ENCODE peak calls at places on chromosomes 16 and 17, in eight cellular contexts. One of them, this sample, is unnamed.

GRCh38 chr16:83215417-83216001 is 588.7 kb downstream of the CDH13 start:
- DNase-seq in A549: peak; percentile 23
- DNase-seq in H1: peak; percentile 47
- DNase-seq in stomach: peak; percentile 39
- DNase-seq in SK-N-SH: peak; percentile 49
- DNase-seq in upper lobe of left lung: no peak
- DNase-seq in ovary: no peak
- DNase-seq in sigmoid colon: no peak
- DNase-seq in this sample: peak; percentile 37

GRCh38 chr16:68234188-68235104 is 1.5 kb downstream of the ESRP2 start:
- DNase-seq in A549: no peak
- DNase-seq in H1: no peak
- DNase-seq in stomach: peak; percentile 99
- DNase-seq in SK-N-SH: no peak
- DNase-seq in upper lobe of left lung: peak; percentile 96
- DNase-seq in ovary: no peak
- DNase-seq in sigmoid colon: peak; percentile 67
- DNase-seq in this sample: peak; percentile 97

GRCh38 chr16:53504161-53504663 is 1.2 kb upstream of the AKTIP start:
- DNase-seq in A549: no peak
- DNase-seq in H1: no peak
- DNase-seq in stomach: peak; percentile 36
- DNase-seq in SK-N-SH: peak; percentile 49
- DNase-seq in upper lobe of left lung: peak; percentile 50
- DNase-seq in ovary: peak; percentile 45
- DNase-seq in sigmoid colon: peak; percentile 81
- DNase-seq in this sample: peak; percentile 43

GRCh38 chr16:81946206-81946605 is 65.1 kb downstream of the SDR42E1 start:
- DNase-seq in A549: no peak
- DNase-seq in H1: no peak
- DNase-seq in stomach: no peak
- DNase-seq in SK-N-SH: no peak
- DNase-seq in upper lobe of left lung: no peak
- DNase-seq in ovary: no peak
- DNase-seq in sigmoid colon: no peak
- DNase-seq in this sample: no peak

GRCh38 chr17:65389956-65390355 is 171.5 kb downstream of the AXIN2 start:
- DNase-seq in A549: no peak
- DNase-seq in H1: no peak
- DNase-seq in stomach: no peak
- DNase-seq in SK-N-SH: no peak
- DNase-seq in upper lobe of left lung: no peak
- DNase-seq in ovary: no peak
- DNase-seq in sigmoid colon: no peak
- DNase-seq in this sample: no peak

GRCh38 chr17:73956595-73957465 is 246.6 kb upstream of the RPL38 start:
- DNase-seq in A549: peak; percentile 88
- DNase-seq in H1: peak; percentile 59
- DNase-seq in stomach: peak; percentile 59
- DNase-seq in SK-N-SH: peak; percentile 89
- DNase-seq in upper lobe of left lung: peak; percentile 36
- DNase-seq in ovary: no peak
- DNase-seq in sigmoid colon: no peak
- DNase-seq in this sample: peak; percentile 69

GRCh38 chr17:1351275-1351674 is 48.7 kb downstream of the YWHAE start:
- DNase-seq in A549: no peak
- DNase-seq in H1: no peak
- DNase-seq in stomach: no peak
- DNase-seq in SK-N-SH: no peak
- DNase-seq in upper lobe of left lung: no peak
- DNase-seq in ovary: no peak
- DNase-seq in sigmoid colon: no peak
- DNase-seq in this sample: no peak

GRCh38 chr17:40791116-40791515 is 8.6 kb downstream of the KRT28 start:
- DNase-seq in A549: no peak
- DNase-seq in H1: no peak
- DNase-seq in stomach: no peak
- DNase-seq in SK-N-SH: no peak
- DNase-seq in upper lobe of left lung: no peak
- DNase-seq in ovary: no peak
- DNase-seq in sigmoid colon: no peak
- DNase-seq in this sample: no peak

GRCh38 chr17:9360610-9361571 is 214.7 kb downstream of the STX8 start:
- DNase-seq in A549: peak; percentile 70
- DNase-seq in H1: no peak
- DNase-seq in stomach: no peak
- DNase-seq in SK-N-SH: no peak
- DNase-seq in upper lobe of left lung: peak; percentile 29
- DNase-seq in ovary: peak; percentile 53
- DNase-seq in sigmoid colon: peak; percentile 68
- DNase-seq in this sample: peak; percentile 18

GRCh38 chr16:85557976-85558589 is 55.0 kb upstream of the GSE1 start:
- DNase-seq in A549: no peak
- DNase-seq in H1: no peak
- DNase-seq in stomach: peak; percentile 61
- DNase-seq in SK-N-SH: no peak
- DNase-seq in upper lobe of left lung: peak; percentile 72
- DNase-seq in ovary: no peak
- DNase-seq in sigmoid colon: no peak
- DNase-seq in this sample: peak; percentile 81

GRCh38 chr17:82316651-82317393 is 586 bp downstream of the CD7 start:
- DNase-seq in A549: no peak
- DNase-seq in H1: no peak
- DNase-seq in stomach: no peak
- DNase-seq in SK-N-SH: no peak
- DNase-seq in upper lobe of left lung: no peak
- DNase-seq in ovary: no peak
- DNase-seq in sigmoid colon: no peak
- DNase-seq in this sample: no peak

GRCh38 chr16:3486506-3487215 is 8.6 kb downstream of the C16orf90 start:
- DNase-seq in A549: no peak
- DNase-seq in H1: no peak
- DNase-seq in stomach: no peak
- DNase-seq in SK-N-SH: no peak
- DNase-seq in upper lobe of left lung: no peak
- DNase-seq in ovary: no peak
- DNase-seq in sigmoid colon: no peak
- DNase-seq in this sample: no peak

GRCh38 chr17:78706271-78706915 is 75.7 kb downstream of the CYTH1 start:
- DNase-seq in A549: peak; percentile 73
- DNase-seq in H1: no peak
- DNase-seq in stomach: peak; percentile 26
- DNase-seq in SK-N-SH: no peak
- DNase-seq in upper lobe of left lung: no peak
- DNase-seq in ovary: no peak
- DNase-seq in sigmoid colon: no peak
- DNase-seq in this sample: peak; percentile 20

GRCh38 chr16:23557779-23558330 is 328 bp downstream of the UBFD1 start:
- DNase-seq in A549: no peak
- DNase-seq in H1: no peak
- DNase-seq in stomach: no peak
- DNase-seq in SK-N-SH: no peak
- DNase-seq in upper lobe of left lung: peak; percentile 21
- DNase-seq in ovary: no peak
- DNase-seq in sigmoid colon: peak; percentile 67
- DNase-seq in this sample: peak; percentile 29

GRCh38 chr17:75758131-75758905 is 6.7 kb downstream of the GALK1 start:
- DNase-seq in A549: no peak
- DNase-seq in H1: no peak
- DNase-seq in stomach: no peak
- DNase-seq in SK-N-SH: peak; percentile 30
- DNase-seq in upper lobe of left lung: no peak
- DNase-seq in ovary: no peak
- DNase-seq in sigmoid colon: no peak
- DNase-seq in this sample: no peak

GRCh38 chr17:64448665-64449512 is at the start of gene MILR1:
- DNase-seq in A549: peak; percentile 56
- DNase-seq in H1: no peak
- DNase-seq in stomach: no peak
- DNase-seq in SK-N-SH: no peak
- DNase-seq in upper lobe of left lung: peak; percentile 71
- DNase-seq in ovary: peak; percentile 13
- DNase-seq in sigmoid colon: peak; percentile 71
- DNase-seq in this sample: peak; percentile 24

GRCh38 chr16:73131153-73131862 is 83.4 kb upstream of the ZFHX3 start:
- DNase-seq in A549: no peak
- DNase-seq in H1: no peak
- DNase-seq in stomach: no peak
- DNase-seq in SK-N-SH: no peak
- DNase-seq in upper lobe of left lung: no peak
- DNase-seq in ovary: no peak
- DNase-seq in sigmoid colon: no peak
- DNase-seq in this sample: no peak

DNA sequence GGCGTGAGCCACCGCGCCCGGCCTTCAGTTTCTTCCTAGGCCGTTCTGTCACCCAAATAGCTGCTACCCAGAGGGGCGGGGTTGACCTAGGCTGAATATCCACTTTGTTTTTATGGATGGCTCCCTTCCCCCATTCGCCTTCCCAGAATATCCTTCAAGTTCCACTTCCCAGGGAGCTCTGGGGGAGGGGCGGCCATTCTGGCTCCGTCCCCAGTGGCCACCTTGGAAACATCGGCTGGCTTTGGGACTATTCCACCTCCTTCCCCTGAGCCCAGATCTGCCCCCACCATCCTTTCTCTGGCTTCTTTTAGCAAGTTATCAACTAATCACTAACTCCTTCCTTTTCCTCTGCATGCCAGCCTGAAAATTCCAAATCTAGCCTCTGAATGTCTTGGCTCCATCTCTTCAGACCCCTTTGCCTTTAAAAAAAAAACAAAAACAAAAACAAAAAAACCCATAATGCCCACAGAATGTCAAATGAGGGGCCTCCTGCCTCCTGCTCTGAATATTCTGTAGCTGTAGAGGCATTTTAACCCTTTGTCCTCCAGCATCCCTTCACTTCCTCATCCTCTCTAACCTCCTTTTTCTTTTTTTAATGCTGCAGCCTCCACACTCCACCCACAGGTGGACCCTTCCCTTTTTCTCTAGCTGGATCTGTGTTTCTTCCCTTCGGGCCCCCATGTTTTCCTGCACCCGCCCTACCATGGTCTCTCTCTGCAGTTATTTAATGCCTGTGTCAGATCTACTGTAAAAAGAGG is 6.4 kb downstream of the ATP1B2 start:
- DNase-seq in A549: no peak
- DNase-seq in H1: peak; percentile 88
- DNase-seq in stomach: no peak
- DNase-seq in SK-N-SH: peak; percentile 20
- DNase-seq in upper lobe of left lung: peak; percentile 41
- DNase-seq in ovary: peak; percentile 73
- DNase-seq in sigmoid colon: peak; percentile 77
- DNase-seq in this sample: peak; percentile 12
- TF ChIP-seq EP300 in A549: no peak
- TF ChIP-seq EP300 in H1: no peak
- TF ChIP-seq EP300 in stomach: no peak
- TF ChIP-seq EP300 in SK-N-SH: no peak
- TF ChIP-seq EP300 in upper lobe of left lung: no peak
- TF ChIP-seq EP300 in ovary: no peak
- TF ChIP-seq EP300 in sigmoid colon: no peak
- TF ChIP-seq EP300 in this sample: no peak

DNA sequence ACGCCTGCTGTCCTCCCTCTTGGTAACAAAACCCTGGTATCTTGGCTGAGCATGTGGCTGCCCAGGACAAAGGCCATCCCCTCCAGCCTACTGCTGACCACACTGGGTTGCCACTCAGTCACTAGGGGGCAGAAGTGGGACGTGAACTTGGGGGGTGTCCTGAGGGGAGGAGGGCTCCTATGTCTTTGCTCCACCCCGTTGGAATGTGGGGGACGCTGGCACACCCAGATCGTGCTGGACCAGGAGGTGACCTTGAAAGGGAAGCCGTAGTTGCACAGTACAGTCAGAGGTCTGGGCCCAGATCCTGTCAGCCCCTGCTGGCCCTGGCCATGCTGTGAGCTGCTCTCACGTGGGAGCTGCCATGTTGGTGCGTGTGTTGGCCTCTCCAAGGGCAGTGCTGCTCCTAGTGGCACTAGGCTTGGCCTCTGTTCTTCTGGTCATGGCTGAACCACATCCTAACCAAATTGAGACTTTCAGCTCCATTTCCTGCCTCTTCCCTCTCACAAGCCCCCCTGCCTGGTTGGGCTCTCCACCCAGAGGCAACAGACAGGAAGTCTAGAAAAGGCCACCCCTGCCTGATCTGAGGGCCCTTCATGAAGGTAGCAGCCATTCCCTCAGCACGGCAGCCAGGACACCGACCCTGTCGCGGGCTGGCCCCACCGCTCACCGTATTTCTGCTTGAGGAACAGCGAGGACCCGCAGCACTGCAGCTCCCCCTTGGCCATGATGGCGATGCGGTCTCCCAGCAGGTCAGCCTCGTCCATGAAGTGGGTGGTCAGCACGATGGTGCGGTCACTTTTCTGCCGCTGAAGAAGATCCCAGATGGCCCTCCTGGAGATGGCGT is 29.0 kb upstream of the RNPS1 start:
- DNase-seq in A549: peak; percentile 22
- DNase-seq in H1: peak; percentile 38
- DNase-seq in stomach: peak; percentile 47
- DNase-seq in SK-N-SH: peak; percentile 82
- DNase-seq in upper lobe of left lung: no peak
- DNase-seq in ovary: peak; percentile 49
- DNase-seq in sigmoid colon: no peak
- DNase-seq in this sample: no peak
- TF ChIP-seq EP300 in A549: no peak
- TF ChIP-seq EP300 in H1: no peak
- TF ChIP-seq EP300 in stomach: no peak
- TF ChIP-seq EP300 in SK-N-SH: no peak
- TF ChIP-seq EP300 in upper lobe of left lung: no peak
- TF ChIP-seq EP300 in ovary: no peak
- TF ChIP-seq EP300 in sigmoid colon: no peak
- TF ChIP-seq EP300 in this sample: no peak

DNA sequence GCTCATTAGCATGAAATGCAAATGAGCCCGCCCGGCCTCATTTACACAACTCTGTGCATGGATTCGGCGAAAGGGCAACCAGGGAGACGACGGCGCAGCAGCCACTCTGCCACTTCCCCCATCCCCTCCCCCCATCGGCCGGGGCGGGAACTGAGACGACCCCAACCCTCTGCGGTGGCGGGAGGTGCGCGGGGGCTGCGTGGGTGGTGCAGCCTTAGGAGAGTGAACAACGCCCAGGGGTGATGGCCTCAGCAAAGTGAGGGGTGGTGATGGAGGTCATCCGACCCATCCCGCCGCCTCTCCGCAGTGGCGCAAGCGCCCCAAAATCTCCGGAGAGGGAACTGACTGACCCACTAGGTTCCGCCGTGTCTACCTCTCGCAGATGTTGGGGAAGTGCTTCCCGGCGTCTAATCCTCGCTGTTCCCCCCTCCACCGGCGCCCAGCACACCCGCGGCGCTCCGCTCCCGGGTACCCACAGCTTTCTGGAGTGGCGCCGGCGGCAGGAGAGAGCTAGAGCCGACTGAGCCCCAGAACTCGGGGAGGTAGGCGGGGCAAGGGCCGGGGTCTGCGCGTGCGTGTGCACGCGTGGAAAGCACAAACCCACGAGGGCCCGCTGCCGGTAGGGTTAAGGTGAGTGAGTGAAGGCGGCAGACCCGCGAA is 1.4 kb upstream of the CACNA1G start:
- DNase-seq in A549: no peak
- DNase-seq in H1: no peak
- DNase-seq in stomach: no peak
- DNase-seq in SK-N-SH: no peak
- DNase-seq in upper lobe of left lung: peak; percentile 52
- DNase-seq in ovary: no peak
- DNase-seq in sigmoid colon: no peak
- DNase-seq in this sample: no peak
- TF ChIP-seq EP300 in A549: no peak
- TF ChIP-seq EP300 in H1: no peak
- TF ChIP-seq EP300 in stomach: no peak
- TF ChIP-seq EP300 in SK-N-SH: no peak
- TF ChIP-seq EP300 in upper lobe of left lung: no peak
- TF ChIP-seq EP300 in ovary: no peak
- TF ChIP-seq EP300 in sigmoid colon: no peak
- TF ChIP-seq EP300 in this sample: no peak

GRCh38 chr16:609984-610383 is 20.1 kb downstream of the RAB40C start:
- DNase-seq in A549: no peak
- DNase-seq in H1: no peak
- DNase-seq in stomach: no peak
- DNase-seq in SK-N-SH: no peak
- DNase-seq in upper lobe of left lung: no peak
- DNase-seq in ovary: no peak
- DNase-seq in sigmoid colon: no peak
- DNase-seq in this sample: no peak
- TF ChIP-seq EP300 in A549: no peak
- TF ChIP-seq EP300 in H1: no peak
- TF ChIP-seq EP300 in stomach: no peak
- TF ChIP-seq EP300 in SK-N-SH: no peak
- TF ChIP-seq EP300 in upper lobe of left lung: no peak
- TF ChIP-seq EP300 in ovary: no peak
- TF ChIP-seq EP300 in sigmoid colon: no peak
- TF ChIP-seq EP300 in this sample: no peak